ENCODE peak calls at places on chromosome 22, in five cellular contexts. X, S, H, J and K are unnamed samples.

GRCh38 chr22:19941365-19942070 is at the start of the genes COMT and TXNRD2:
- DNase-seq in X (peak), J (peak), H (no peak), S (peak), K (peak)

GRCh38 chr22:20721409-20722218 is 52.3 kb upstream of the SERPIND1 start:
- DNase-seq in J (no peak), X (no peak), H (no peak), S (no peak), K (no peak)

GRCh38 chr22:50398698-50399648 is 55.8 kb downstream of the PPP6R2 start:
- DNase-seq in X (no peak), H (no peak), J (no peak), S (no peak), K (no peak)

GRCh38 chr22:45290410-45290936 is 5.7 kb downstream of the UPK3A start:
- DNase-seq in X (peak), J (no peak), H (peak), S (no peak), K (no peak)

GRCh38 chr22:50622723-50623327 is 5.1 kb downstream of the ARSA start:
- DNase-seq in H (no peak), S (no peak), J (no peak), X (no peak), K (no peak)

GRCh38 chr22:19716829-19717105 is 2.5 kb downstream of the SEPTIN5 start:
- DNase-seq in H (no peak), X (no peak), J (no peak), S (no peak), K (no peak)

GRCh38 chr22:47031628-47031915 is 269.1 kb downstream of the TBC1D22A start:
- DNase-seq in J (no peak), S (peak), X (no peak), H (no peak), K (no peak)

GRCh38 chr22:25650834-25651233 is 86.4 kb downstream of the GRK3 start:
- DNase-seq in S (no peak), J (no peak), H (no peak), X (no peak), K (no peak)

GRCh38 chr22:24181088-24181995 is at the start of gene SUSD2:
- DNase-seq in X (no peak), S (peak), H (no peak), J (no peak), K (no peak)

GRCh38 chr22:21861856-21862255 is 5.6 kb downstream of the MAPK1 start:
- DNase-seq in X (no peak), H (no peak), S (no peak), J (no peak), K (no peak)

GRCh38 chr22:22938672-22939536 is 51.3 kb downstream of the IGLL5 start:
- DNase-seq in H (no peak), X (no peak), J (no peak), S (peak), K (no peak)

GRCh38 chr22:34800265-34800664 is 265.7 kb upstream of the ISX start:
- DNase-seq in S (no peak), J (no peak), X (no peak), H (no peak), K (no peak)

GRCh38 chr22:34801221-34801620 is 264.7 kb upstream of the ISX start:
- DNase-seq in X (no peak), J (no peak), H (no peak), S (no peak), K (no peak)

GRCh38 chr22:34798605-34799004 is 267.4 kb upstream of the ISX start:
- DNase-seq in J (no peak), H (no peak), S (no peak), X (no peak), K (no peak)

GRCh38 chr22:34808618-34809017 is 257.3 kb upstream of the ISX start:
- DNase-seq in S (no peak), X (no peak), J (no peak), H (no peak), K (no peak)

DNA sequence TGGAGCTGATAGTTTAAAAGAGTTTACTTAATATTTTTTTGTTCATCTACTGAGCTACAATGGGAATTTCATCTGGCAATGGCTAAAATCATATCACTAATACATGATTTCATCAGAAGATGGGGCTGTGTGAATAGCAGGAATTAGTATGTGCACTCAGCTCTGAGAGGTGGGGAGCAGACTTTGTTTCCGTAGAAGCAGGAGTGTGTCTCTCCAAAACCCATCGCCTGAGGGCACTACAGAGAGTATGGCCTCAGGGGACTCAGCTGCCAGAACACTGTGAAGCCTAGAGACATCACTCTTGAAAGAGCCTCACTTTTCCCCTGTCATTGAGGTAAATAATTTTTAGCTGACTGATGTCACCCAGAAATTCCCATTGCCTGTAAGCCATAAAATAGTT is 261.4 kb upstream of the ISX start:
- DNase-seq in S (no peak), J (no peak), H (no peak), X (no peak), K (no peak)
- TF ChIP-seq CTCF in S (no peak), J (no peak), H (no peak), X (no peak), K (no peak)

GRCh38 chr22:41418717-41419116 is 27.9 kb downstream of the TOB2 start:
- DNase-seq in H (no peak), S (no peak), X (no peak), J (no peak), K (no peak)

GRCh38 chr22:41415554-41415953 is 31.0 kb downstream of the TOB2 start:
- DNase-seq in S (no peak), H (no peak), X (no peak), J (no peak), K (no peak)

DNA sequence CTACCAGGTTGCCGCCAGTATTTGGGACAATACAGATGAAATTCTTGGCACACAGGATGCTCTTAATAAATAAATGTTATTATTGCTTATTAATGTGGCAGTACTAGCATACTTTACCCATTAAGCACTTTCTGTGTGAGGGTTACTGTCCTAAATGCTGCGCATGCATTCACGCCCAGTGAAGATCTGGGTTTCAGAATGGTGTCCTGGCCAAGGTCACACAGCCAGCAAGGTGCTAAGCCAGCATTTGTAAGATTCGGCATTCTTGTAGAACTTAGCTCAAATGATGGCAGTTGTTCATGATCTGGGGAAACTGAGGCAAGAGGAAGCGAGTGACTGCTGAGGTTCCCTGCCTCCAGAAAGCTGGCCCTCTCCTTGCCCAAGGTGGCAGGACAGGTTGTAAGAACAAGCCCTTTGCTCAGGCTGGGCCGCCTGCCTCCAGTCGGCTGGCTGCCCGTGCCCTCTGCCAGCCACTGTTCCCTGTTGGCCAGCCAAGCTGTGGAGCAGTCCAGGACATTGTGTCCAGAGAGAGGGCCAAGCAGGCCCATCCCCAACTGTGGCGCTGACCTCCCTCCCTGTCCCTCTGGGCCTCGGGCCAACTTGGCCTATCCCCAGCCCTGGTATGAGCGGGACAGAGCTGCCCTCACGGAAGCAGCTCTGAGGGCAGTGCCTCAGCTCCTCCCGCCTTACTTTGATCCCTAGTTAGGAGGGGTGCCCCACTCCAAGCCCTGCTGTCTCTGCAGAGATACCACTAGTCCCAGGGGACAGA is 28.8 kb downstream of the TOB2 start:
- DNase-seq in S (peak), X (peak), H (peak), J (no peak), K (no peak)
- TF ChIP-seq CTCF in S (no peak), X (no peak), H (no peak), J (no peak), K (no peak)

GRCh38 chr22:28629420-28630184 is 50.0 kb downstream of the TTC28 start:
- DNase-seq in S (no peak), J (peak), H (no peak), X (peak), K (no peak)
- TF ChIP-seq CTCF in S (no peak), J (no peak), H (no peak), X (no peak), K (no peak)

GRCh38 chr22:48705159-48705916 is 1122.3 kb downstream of the BRD1 start:
- DNase-seq in H (no peak), X (no peak), S (peak), J (no peak), K (no peak)
- TF ChIP-seq CTCF in H (no peak), X (no peak), S (no peak), J (no peak), K (no peak)

GRCh38 chr22:32828150-32828549 is 26.6 kb downstream of the TIMP3 start:
- DNase-seq in H (no peak), X (no peak), J (no peak), S (no peak), K (no peak)
- TF ChIP-seq CTCF in H (no peak), X (peak), J (no peak), S (peak), K (no peak)

DNA sequence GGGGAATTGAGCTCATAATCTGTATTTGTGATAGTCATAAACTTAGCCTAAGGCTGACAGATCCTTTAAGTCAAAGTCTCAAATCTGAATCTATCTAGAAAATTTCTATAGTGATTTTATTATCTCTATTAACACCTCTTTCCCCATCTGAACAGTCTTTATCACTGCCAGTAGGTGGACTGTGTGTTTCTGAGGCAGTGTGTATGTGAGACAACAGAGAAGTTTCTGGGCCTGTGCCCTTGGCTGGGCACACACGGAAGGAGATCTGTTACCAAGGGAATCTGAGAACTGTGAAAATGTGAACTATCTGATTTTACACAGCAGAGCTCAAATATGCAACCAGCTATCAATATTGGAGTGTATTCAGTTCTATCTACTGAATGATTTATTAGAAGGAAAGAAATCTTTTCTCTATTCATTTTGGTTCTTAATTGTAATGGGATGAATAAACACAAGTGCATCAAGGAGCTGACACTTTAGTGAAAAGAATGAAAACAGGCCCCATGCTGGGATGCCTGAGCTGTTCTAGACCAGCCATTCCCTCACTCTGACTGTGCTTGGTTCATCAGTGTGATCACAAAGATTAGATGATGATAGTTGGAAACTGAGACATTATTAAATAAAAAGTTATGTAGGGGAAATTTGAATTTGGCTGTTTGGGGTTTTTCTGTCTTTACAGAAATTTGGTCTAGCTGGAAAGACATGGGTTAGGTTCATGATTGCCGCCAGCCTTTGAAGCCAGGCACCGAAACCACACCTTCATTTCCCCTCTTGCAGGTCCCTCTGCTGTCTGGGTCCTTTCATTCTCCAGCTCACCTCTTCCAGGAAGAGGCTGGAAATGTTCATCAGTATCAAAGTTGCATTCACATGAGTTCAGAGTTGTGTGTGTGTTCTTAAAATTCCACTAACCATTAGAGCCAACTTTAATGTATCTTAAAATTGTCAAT is 68.1 kb downstream of the LIF start:
- DNase-seq in H (no peak), S (no peak), X (no peak), J (no peak), K (no peak)
- TF ChIP-seq CTCF in H (no peak), S (no peak), X (no peak), J (no peak), K (no peak)

DNA sequence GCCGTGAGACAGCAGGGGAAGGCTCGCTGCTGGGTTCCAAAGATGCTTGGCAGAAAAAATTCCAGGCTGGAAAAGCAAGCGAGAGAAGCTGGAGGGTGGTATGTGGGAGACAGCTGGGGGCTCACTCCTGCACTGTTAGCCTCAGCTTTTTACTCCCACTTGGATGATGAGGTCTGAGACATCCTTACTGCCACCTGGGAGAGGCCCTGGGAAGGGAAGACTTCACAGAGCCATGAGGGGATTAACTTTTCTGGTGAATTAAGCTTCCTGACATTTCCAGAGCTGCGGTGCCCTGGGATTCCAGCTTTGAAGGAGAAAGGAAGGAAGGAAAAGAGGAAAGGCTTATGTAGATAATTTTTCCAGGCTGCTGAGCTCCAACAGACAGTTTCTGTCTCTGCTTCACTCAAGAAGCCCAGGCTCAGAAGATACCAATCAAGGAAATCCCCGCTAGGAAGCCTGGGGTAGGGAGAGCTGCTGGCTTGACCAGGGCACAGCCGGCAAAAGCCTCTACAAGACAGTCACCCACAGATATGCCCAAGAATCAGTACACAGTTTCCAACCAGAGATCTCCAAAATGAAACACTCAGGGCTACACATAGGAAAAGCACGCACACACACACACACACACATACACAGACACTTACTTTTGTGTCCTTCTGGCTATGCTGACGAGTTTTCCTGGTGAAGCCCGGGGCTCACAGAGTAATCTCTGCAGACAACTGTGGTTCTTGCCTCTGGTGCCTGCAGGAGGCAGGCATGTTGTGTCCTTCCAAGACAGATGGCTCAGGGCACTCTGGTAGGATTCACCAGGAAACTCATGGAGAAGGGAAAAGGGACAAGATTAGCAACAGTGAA is 907 bp downstream of the MCHR1 start:
- DNase-seq in H (no peak), X (no peak), S (no peak), J (no peak), K (no peak)
- TF ChIP-seq CTCF in H (no peak), X (peak), S (no peak), J (no peak), K (no peak)

GRCh38 chr22:39132871-39133524 is 19.5 kb downstream of the CBX7 start:
- DNase-seq in J (no peak), S (no peak), X (no peak), H (no peak), K (no peak)

GRCh38 chr22:39136317-39136716 is 16.2 kb downstream of the CBX7 start:
- DNase-seq in J (no peak), X (no peak), S (no peak), H (no peak), K (no peak)

GRCh38 chr22:39134366-39135091 is 18.0 kb downstream of the CBX7 start:
- DNase-seq in H (no peak), X (no peak), J (no peak), S (no peak), K (no peak)

GRCh38 chr22:39133871-39134270 is 18.6 kb downstream of the CBX7 start:
- DNase-seq in S (no peak), H (no peak), J (no peak), X (no peak), K (no peak)

GRCh38 chr22:39135092-39135896 is 17.2 kb downstream of the CBX7 start:
- DNase-seq in H (no peak), J (peak), X (peak), S (no peak), K (no peak)
- TF ChIP-seq CTCF in H (no peak), J (peak), X (peak), S (peak), K (peak)